ENCODE peak calls at places on chromosomes 2 and 18, in ten cellular contexts. J is left ventricle myocardium inferior, C is tibial nerve, Z is thoracic aorta, W is tibial artery, B is hepatocyte, K is astrocyte, P is K562, Q is lower lobe of right lung, Y is OCI-LY7. A is an unnamed sample.

GRCh38 chr2:8884812-8885211 is 47.4 kb upstream of the KIDINS220 start:
- DNase-seq in J (no peak), C (no peak), Z (no peak), W (no peak), B (no peak), K (no peak), P (no peak), Q (no peak), Y (peak; percentile 9), A (no peak)

GRCh38 chr18:63240541-63241316 is 78.8 kb downstream of the BCL2 start:
- DNase-seq in J (no peak), C (no peak), Z (no peak), W (no peak), B (no peak), K (no peak), P (no peak), Q (no peak), Y (no peak), A (no peak)

GRCh38 chr2:138494265-138494966 is 7.2 kb upstream of the SPOPL start:
- DNase-seq in J (no peak), C (no peak), Z (no peak), W (no peak), B (no peak), K (no peak), P (no peak), Q (no peak), Y (no peak), A (no peak)

GRCh38 chr2:16350211-16350610 is 315.4 kb downstream of the CYRIA start:
- DNase-seq in J (no peak), C (no peak), Z (no peak), W (no peak), B (no peak), K (no peak), P (no peak), Q (no peak), Y (no peak), A (no peak)

GRCh38 chr2:98828369-98828744 is 97.4 kb upstream of the MGAT4A start:
- DNase-seq in J (no peak), C (no peak), Z (no peak), W (no peak), B (no peak), K (no peak), P (no peak), Q (no peak), Y (no peak), A (no peak)

GRCh38 chr2:25159947-25160346 is 8.4 kb downstream of the POMC start:
- DNase-seq in J (no peak), C (no peak), Z (no peak), W (no peak), B (peak; percentile 70), K (no peak), P (peak; percentile 69), Q (peak; percentile 26), Y (no peak), A (no peak)

GRCh38 chr2:157264099-157264498 is 6.6 kb downstream of the GALNT5 start:
- DNase-seq in J (no peak), C (no peak), Z (no peak), W (no peak), B (no peak), K (peak; percentile 45), P (no peak), Q (no peak), Y (no peak), A (no peak)

GRCh38 chr2:145220496-145220895 is 700.6 kb upstream of the ZEB2 start:
- DNase-seq in J (no peak), C (no peak), Z (no peak), W (no peak), B (no peak), K (no peak), P (no peak), Q (no peak), Y (peak; percentile 80), A (no peak)

GRCh38 chr2:205352593-205352992 is 329.7 kb upstream of the NRP2 start:
- DNase-seq in J (no peak), C (no peak), Z (no peak), W (no peak), B (no peak), K (peak; percentile 24), P (no peak), Q (no peak), Y (no peak), A (no peak)

GRCh38 chr2:145957929-145958328 is 1438.0 kb upstream of the ZEB2 start:
- DNase-seq in J (no peak), C (no peak), Z (no peak), W (no peak), B (no peak), K (no peak), P (no peak), Q (no peak), Y (no peak), A (no peak)

GRCh38 chr2:240627736-240628506 is 2.6 kb downstream of the GPR35 start:
- DNase-seq in J (peak; percentile 0), C (no peak), Z (no peak), W (peak; percentile 49), B (no peak), K (no peak), P (no peak), Q (no peak), Y (no peak), A (no peak)

GRCh38 chr2:177902395-177903160 is 170.0 kb downstream of the PDE11A start:
- DNase-seq in J (no peak), C (no peak), Z (no peak), W (no peak), B (no peak), K (no peak), P (no peak), Q (no peak), Y (no peak), A (no peak)

DNA sequence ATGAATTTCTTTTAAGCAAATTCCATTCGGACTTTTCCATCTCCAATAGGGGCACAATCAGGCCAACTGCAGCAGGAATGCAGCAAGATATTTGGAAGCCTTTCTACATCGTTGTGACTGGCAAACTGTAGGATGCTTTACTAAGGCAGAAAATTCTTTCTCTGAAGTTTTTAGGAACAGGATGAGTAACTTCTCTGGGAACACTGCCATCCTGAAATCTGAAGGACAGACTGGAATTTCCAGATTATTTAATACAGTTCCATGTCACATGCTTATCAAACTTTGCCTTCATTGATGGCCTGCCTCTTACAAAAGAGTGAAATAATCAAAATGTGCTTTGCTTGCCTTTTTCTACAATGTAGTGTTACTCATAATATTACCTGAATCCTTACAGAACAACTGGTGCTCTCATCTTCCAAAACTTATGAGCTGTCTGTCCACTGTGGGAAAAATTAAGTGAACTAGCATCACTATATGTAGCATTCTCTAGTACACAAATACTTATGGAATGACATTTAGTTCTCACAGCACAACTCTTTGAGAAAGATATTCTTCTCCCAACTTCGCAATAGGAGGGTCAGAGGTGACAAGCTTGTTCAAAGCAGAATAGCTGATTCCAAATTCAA is 32.0 kb upstream of the MAP2 start:
- DNase-seq in J (no peak), C (no peak), Z (no peak), W (no peak), B (no peak), K (peak; percentile 65), P (no peak), Q (no peak), Y (no peak), A (no peak)
- H3K27ac ChIP-seq in J (no peak overlapping the region), C (no peak overlapping the region), Z (no peak overlapping the region), W (no peak overlapping the region), B (no peak overlapping the region), K (peak overlapping the region; percentile 50), P (no peak overlapping the region), Q (no peak overlapping the region), Y (no peak overlapping the region), A (no peak overlapping the region)

GRCh38 chr18:67665266-67665665 is 148.7 kb upstream of the DSEL start:
- DNase-seq in J (no peak), C (no peak), Z (no peak), W (no peak), B (no peak), K (peak; percentile 55), P (no peak), Q (no peak), Y (no peak), A (no peak)

GRCh38 chr18:67661555-67661954 is 145.0 kb upstream of the DSEL start:
- DNase-seq in J (no peak), C (no peak), Z (no peak), W (no peak), B (no peak), K (no peak), P (no peak), Q (no peak), Y (no peak), A (no peak)

GRCh38 chr18:67662996-67663395 is 146.5 kb upstream of the DSEL start:
- DNase-seq in J (no peak), C (no peak), Z (no peak), W (no peak), B (no peak), K (no peak), P (no peak), Q (no peak), Y (no peak), A (no peak)
- TF ChIP-seq CTCF in J (no peak), C (no peak), Z (no peak), W (no peak), B (no peak), K (no peak), P (no peak), Q (no peak), Y (no peak), A (no peak)

GRCh38 chr18:22470141-22470510 is 52.4 kb upstream of the CTAGE1 start:
- DNase-seq in J (no peak), C (no peak), Z (no peak), W (no peak), B (no peak), K (peak; percentile 60), P (no peak), Q (no peak), Y (no peak), A (no peak)
- H3K27ac ChIP-seq in J (peak overlapping the region; percentile 96), C (no peak overlapping the region), Z (peak overlapping the region; percentile 83), W (peak overlapping the region; percentile 84), B (peak overlapping the region; percentile 87), K (peak overlapping the region; percentile 94), P (no peak overlapping the region), Q (peak overlapping the region; percentile 70), Y (no peak overlapping the region), A (no peak overlapping the region)

DNA sequence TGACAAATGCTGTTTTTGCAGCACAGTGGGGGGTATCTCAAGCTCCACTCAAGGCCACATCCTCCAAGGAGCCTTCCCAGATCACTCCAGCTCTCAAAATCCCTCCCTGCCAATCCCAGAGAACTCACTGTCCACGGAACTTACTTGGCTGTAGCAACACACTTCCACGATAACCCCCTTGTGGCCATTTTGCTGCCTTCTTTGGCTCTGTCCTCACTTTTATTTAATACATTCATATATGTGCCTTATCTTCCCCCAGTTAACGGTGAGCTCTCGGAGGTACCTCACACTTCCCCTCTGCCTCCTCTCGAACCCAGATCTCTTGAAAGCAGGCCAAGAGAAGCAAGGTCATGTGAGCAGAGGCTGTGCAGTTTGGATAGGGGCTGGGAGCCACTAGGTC is 122.3 kb downstream of the TNS1 start:
- DNase-seq in J (no peak), C (no peak), Z (no peak), W (no peak), B (no peak), K (no peak), P (no peak), Q (no peak), Y (no peak), A (no peak)
- TF ChIP-seq CTCF in J (peak; percentile 32), C (no peak), Z (peak; percentile 24), W (no peak), B (no peak), K (no peak), P (no peak), Q (no peak), Y (no peak), A (no peak)

A was measured in CD4-positive, alpha-beta T cell.